ENCODE peak calls at places on chromosomes 5 and 9, in seven cellular contexts. M, K, N, L, Z, T and J are unnamed samples.

GRCh38 chr5:116575635-116576042 is 1.0 kb upstream of the SEMA6A start:
- DNase-seq in M (no peak), K (no peak), N (no peak), L (no peak), Z (peak; percentile 29), T (no peak), J (peak; percentile 28)

GRCh38 chr5:66958984-66959641 is 237.5 kb downstream of the CD180 start:
- DNase-seq in M (peak; percentile 44), K (peak; percentile 69), N (no peak), L (no peak), Z (no peak), T (no peak), J (peak; percentile 44)

GRCh38 chr5:167050568-167051214 is 1240.8 kb upstream of the WWC1 start:
- DNase-seq in M (no peak), K (no peak), N (no peak), L (no peak), Z (no peak), T (no peak), J (no peak)

GRCh38 chr9:33297455-33297854 is 7.1 kb downstream of the NFX1 start:
- DNase-seq in M (no peak), K (peak; percentile 71), N (no peak), L (peak; percentile 62), Z (peak; percentile 80), T (no peak), J (no peak)

GRCh38 chr9:131290039-131290766 is 680 bp downstream of the PLPP7 start:
- DNase-seq in M (no peak), K (no peak), N (no peak), L (no peak), Z (no peak), T (no peak), J (no peak)

GRCh38 chr9:96510258-96510657 is 60.3 kb downstream of the HABP4 start:
- DNase-seq in M (no peak), K (no peak), N (no peak), L (no peak), Z (no peak), T (no peak), J (no peak)

GRCh38 chr9:134559013-134559412 is 82.6 kb upstream of the COL5A1 start:
- DNase-seq in M (no peak), K (peak; percentile 29), N (no peak), L (no peak), Z (no peak), T (peak; percentile 75), J (peak; percentile 4)

GRCh38 chr5:78472469-78473106 is 112.2 kb downstream of the SCAMP1 start:
- DNase-seq in M (no peak), K (no peak), N (peak; percentile 25), L (no peak), Z (no peak), T (no peak), J (no peak)

GRCh38 chr9:95368377-95369160 is 51.1 kb upstream of the FANCC start:
- DNase-seq in M (no peak), K (no peak), N (no peak), L (no peak), Z (no peak), T (no peak), J (no peak)

GRCh38 chr9:121393318-121393717 is 23.3 kb upstream of the STOM start:
- DNase-seq in M (no peak), K (no peak), N (no peak), L (no peak), Z (no peak), T (no peak), J (no peak)

GRCh38 chr5:102628449-102629175 is 126.5 kb upstream of the PAM start:
- DNase-seq in M (no peak), K (no peak), N (no peak), L (no peak), Z (no peak), T (no peak), J (no peak)

GRCh38 chr5:44389410-44389879 is at the start of gene FGF10:
- DNase-seq in M (no peak), K (peak; percentile 79), N (no peak), L (no peak), Z (peak; percentile 8), T (no peak), J (peak; percentile 61)

GRCh38 chr5:14807471-14807870 is 64.1 kb downstream of the ANKH start:
- DNase-seq in M (no peak), K (no peak), N (no peak), L (no peak), Z (no peak), T (no peak), J (no peak)

GRCh38 chr9:91162784-91163440 is 198.8 kb downstream of the AUH start:
- DNase-seq in M (no peak), K (no peak), N (no peak), L (peak; percentile 50), Z (peak; percentile 75), T (no peak), J (no peak)

GRCh38 chr5:109693535-109694152 is 3.9 kb downstream of the MAN2A1 start:
- DNase-seq in M (no peak), K (no peak), N (no peak), L (no peak), Z (no peak), T (no peak), J (no peak)

GRCh38 chr5:138752951-138753793 is at the start of gene CTNNA1:
- DNase-seq in M (peak; percentile 77), K (peak; percentile 89), N (peak; percentile 62), L (peak; percentile 82), Z (peak; percentile 86), T (peak; percentile 94), J (peak; percentile 85)

GRCh38 chr5:134458234-134458633 is 46.6 kb upstream of the CDKN2AIPNL start:
- DNase-seq in M (no peak), K (peak; percentile 75), N (no peak), L (no peak), Z (no peak), T (no peak), J (peak; percentile 65)

GRCh38 chr9:114606068-114606467 is 5.0 kb upstream of the TMEM268 start:
- DNase-seq in M (no peak), K (no peak), N (peak; percentile 46), L (no peak), Z (no peak), T (no peak), J (peak; percentile 33)

GRCh38 chr5:149937610-149938009 is 7.0 kb downstream of the PDE6A start:
- DNase-seq in M (peak; percentile 55), K (no peak), N (no peak), L (no peak), Z (no peak), T (no peak), J (no peak)

GRCh38 chr9:93568169-93568568 is 8.2 kb upstream of the PHF2 start:
- DNase-seq in M (no peak), K (peak; percentile 59), N (no peak), L (no peak), Z (no peak), T (no peak), J (no peak)

GRCh38 chr9:126397056-126397455 is 70.4 kb downstream of the MVB12B start:
- DNase-seq in M (no peak), K (no peak), N (no peak), L (peak; percentile 50), Z (peak; percentile 66), T (no peak), J (no peak)
- TF ChIP-seq EP300 in M (no peak), K (no peak), N (no peak), L (no peak), Z (no peak), T (no peak), J (no peak)

GRCh38 chr5:140690376-140690932 is 716 bp downstream of the HARS1 start:
- DNase-seq in M (no peak), K (no peak), N (no peak), L (no peak), Z (peak; percentile 17), T (no peak), J (no peak)

GRCh38 chr5:140694276-140694675 is 3.0 kb downstream of the HARS2 start:
- DNase-seq in M (no peak), K (no peak), N (no peak), L (no peak), Z (no peak), T (no peak), J (no peak)

GRCh38 chr5:140696891-140697492 is 3.3 kb upstream of the ZMAT2 start:
- DNase-seq in M (no peak), K (no peak), N (no peak), L (no peak), Z (no peak), T (no peak), J (no peak)

DNA sequence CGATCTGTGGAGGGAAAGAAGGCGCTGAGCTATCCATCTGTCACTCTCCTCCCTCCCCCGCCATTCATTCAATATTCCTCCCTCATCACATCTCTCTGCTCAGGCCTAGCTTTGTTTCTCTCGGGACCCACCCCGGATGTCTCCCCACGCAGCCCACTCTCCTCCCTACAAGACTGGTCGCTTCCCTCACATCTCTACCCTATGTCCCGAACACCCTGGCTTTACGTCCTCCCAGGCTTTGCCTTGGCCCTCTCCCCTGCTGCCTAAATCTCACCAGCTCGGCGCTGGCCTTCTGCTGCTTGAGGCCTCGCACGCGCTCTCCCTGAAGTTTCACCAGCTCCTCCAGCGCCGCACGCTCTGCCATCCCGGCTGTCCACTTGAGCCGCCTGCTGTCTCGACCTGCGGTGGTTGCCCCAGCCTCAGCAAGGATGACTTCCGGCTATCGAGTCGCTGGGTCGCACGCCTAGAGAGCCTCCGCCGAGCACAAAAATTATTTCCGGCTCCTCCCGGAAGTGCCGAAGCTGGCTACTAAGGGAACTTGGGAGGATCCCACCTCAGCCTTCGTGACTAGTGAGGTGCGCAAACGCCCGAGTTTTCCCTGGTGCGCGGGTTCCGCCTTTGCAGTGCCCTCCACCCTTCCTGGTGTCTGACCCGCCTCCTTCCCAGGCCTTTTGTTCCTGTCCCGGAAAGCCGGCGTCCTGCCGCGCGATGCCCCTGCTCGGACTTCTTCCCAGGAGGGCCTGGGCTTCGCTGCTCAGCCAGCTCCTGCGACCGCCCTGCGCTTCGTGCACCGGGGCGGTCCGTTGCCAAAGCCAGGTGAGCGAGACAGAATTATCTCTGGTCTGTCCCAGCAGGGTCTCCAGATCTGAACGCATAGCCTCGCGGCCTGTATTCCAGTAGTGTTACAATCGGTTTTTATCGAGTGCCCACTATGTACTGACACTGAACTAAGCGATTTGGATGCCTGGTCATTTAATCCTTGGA is at the start of the genes HARS1 and HARS2:
- DNase-seq in M (peak; percentile 97), K (peak; percentile 93), N (peak; percentile 94), L (peak; percentile 93), Z (peak; percentile 94), T (peak; percentile 96), J (peak; percentile 83)
- TF ChIP-seq EP300 in M (no peak), K (no peak), N (no peak), L (no peak), Z (no peak), T (no peak), J (no peak)

DNA sequence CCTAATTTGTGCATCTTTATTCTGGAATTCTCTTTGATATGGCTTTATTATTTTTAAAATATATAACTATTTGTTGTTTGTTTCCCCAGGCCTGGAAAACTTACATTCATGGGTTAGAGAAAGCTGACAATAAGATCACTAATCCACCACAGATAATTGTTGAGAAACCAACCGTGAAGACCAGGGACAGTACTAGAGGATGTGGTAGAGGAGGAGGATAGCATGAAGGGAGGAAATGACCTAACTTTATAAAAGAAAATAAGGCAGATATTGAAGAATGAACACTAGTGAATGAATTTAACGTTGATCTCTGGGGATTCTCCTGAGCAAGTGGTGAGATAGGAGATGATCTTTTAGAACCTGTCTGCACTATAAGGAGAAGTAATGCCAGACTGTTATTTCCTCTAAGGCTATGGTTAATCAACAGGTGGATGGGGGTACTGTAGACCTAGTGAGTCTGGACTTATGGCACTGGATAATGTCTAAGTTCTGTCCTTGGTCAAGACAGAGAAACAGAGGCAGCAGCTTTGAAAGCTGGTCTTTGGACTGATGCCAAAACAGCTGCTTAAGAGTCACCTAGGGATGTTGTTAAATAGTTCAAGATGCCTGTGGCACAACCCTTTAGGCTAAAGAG is 52.4 kb downstream of the NREP start:
- DNase-seq in M (no peak), K (no peak), N (no peak), L (no peak), Z (no peak), T (no peak), J (no peak)
- TF ChIP-seq EP300 in M (no peak), K (no peak), N (no peak), L (no peak), Z (no peak), T (no peak), J (no peak)

GRCh38 chr5:980941-981340 is 27.7 kb upstream of the NKD2 start:
- DNase-seq in M (no peak), K (peak; percentile 85), N (no peak), L (no peak), Z (no peak), T (no peak), J (no peak)
- TF ChIP-seq EP300 in M (no peak), K (no peak), N (no peak), L (no peak), Z (no peak), T (no peak), J (no peak)